ENCODE peak calls at places on chromosomes 13 and 19, in four cellular contexts. Z is uterus, K is heart right ventricle, X is ascending aorta. U is an unnamed sample. For H3K36me3, the result is how much of the 10 kb centered on the place peaks cover.

GRCh38 chr13:74771964-74772363 is 637.8 kb upstream of the KLF12 start:
- DNase-seq in K (no peak), X (no peak), Z (no peak), U (no peak)

GRCh38 chr19:5534787-5535586 is 32.8 kb downstream of the TINCR start:
- DNase-seq in Z (no peak), X (no peak), K (no peak), U (no peak)

GRCh38 chr13:78562237-78562889 is 41.0 kb downstream of the POU4F1 start:
- DNase-seq in K (no peak), X (no peak), Z (no peak), U (no peak)

GRCh38 chr19:12666305-12667048 is at the start of the genes MAN2B1 and WDR83:
- DNase-seq in X (peak), Z (peak), K (peak), U (no peak)

GRCh38 chr13:114151565-114152284 is 19.3 kb upstream of the RASA3 start:
- DNase-seq in Z (no peak), K (no peak), X (no peak), U (no peak)

GRCh38 chr19:50793558-50794065 is 3.4 kb downstream of the ACP4 start:
- DNase-seq in Z (no peak), K (no peak), X (no peak), U (no peak)

GRCh38 chr13:57624565-57625435 is 6.7 kb upstream of the PCDH17 start:
- DNase-seq in X (no peak), Z (no peak), K (peak), U (no peak)

GRCh38 chr13:99214232-99214631 is 13.6 kb downstream of the UBAC2 start:
- DNase-seq in K (no peak), Z (no peak), X (no peak), U (no peak)

GRCh38 chr13:51995677-51996551 is 15.3 kb downstream of the ATP7B start:
- DNase-seq in X (no peak), K (peak), Z (no peak), U (no peak)

GRCh38 chr19:44818470-44818856 is 9.6 kb downstream of the BCAM start:
- DNase-seq in K (no peak), Z (no peak), X (no peak), U (no peak)

GRCh38 chr13:21033866-21034601 is 27.4 kb downstream of the LATS2 start:
- DNase-seq in X (no peak), Z (no peak), K (no peak), U (no peak)

GRCh38 chr13:72585254-72585653 is 142.2 kb downstream of the MZT1 start:
- DNase-seq in K (no peak), X (no peak), Z (no peak), U (no peak)

GRCh38 chr19:5261151-5261890 is 79.3 kb downstream of the PTPRS start:
- DNase-seq in Z (no peak), X (no peak), K (no peak), U (no peak)

GRCh38 chr19:8054169-8054568 is 1.6 kb downstream of the CCL25 start:
- DNase-seq in K (no peak), X (no peak), Z (no peak), U (no peak)

GRCh38 chr13:25738342-25738771 is 313.5 kb downstream of the SHISA2 start:
- DNase-seq in Z (no peak), K (no peak), X (no peak), U (no peak)

GRCh38 chr19:13117176-13117771 is 734 bp upstream of the TRMT1 start:
- DNase-seq in Z (no peak), X (no peak), K (no peak), U (no peak)

GRCh38 chr13:112392719-112393118 is 16.6 kb downstream of the SPACA7 start:
- DNase-seq in Z (no peak), X (no peak), K (no peak), U (no peak)

DNA sequence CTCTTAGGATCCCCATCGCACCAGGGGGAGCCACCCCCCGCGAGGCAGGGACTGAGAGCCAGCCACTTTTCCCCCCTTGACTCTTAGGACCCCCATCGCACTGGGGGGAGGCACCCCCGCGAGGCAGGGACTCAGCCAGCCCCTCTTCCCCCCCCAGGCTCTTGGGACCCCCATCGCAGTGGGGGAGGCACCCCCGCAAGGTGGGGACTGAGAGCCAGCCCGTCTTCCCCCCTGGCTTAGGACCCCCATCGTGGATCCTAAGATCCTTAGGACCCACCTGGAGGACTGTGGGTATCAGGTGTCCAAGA is 365.2 kb upstream of the SPRY2 start:
- DNase-seq in X (no peak), K (no peak), Z (no peak), U (no peak)
- TF ChIP-seq CTCF in X (no peak), K (no peak), Z (no peak), U (no peak)

GRCh38 chr13:29576581-29576980 is 18.9 kb downstream of the SLC7A1 start:
- DNase-seq in K (no peak), Z (no peak), X (no peak), U (no peak)
- H3K36me3 ChIP-seq in K (under half), Z (under half), X (under half), U (under half)

GRCh38 chr19:17718988-17719711 is at the start of gene MAP1S:
- DNase-seq in Z (peak), X (no peak), K (peak), U (no peak)

GRCh38 chr19:17718467-17718987 is 753 bp upstream of the MAP1S start:
- DNase-seq in X (no peak), K (no peak), Z (no peak), U (no peak)

GRCh38 chr19:17719730-17720486 is 628 bp downstream of the MAP1S start:
- DNase-seq in X (no peak), Z (no peak), K (no peak), U (no peak)

GRCh38 chr19:17720487-17720839 is 1.2 kb downstream of the MAP1S start:
- DNase-seq in Z (no peak), K (no peak), X (no peak), U (no peak)

DNA sequence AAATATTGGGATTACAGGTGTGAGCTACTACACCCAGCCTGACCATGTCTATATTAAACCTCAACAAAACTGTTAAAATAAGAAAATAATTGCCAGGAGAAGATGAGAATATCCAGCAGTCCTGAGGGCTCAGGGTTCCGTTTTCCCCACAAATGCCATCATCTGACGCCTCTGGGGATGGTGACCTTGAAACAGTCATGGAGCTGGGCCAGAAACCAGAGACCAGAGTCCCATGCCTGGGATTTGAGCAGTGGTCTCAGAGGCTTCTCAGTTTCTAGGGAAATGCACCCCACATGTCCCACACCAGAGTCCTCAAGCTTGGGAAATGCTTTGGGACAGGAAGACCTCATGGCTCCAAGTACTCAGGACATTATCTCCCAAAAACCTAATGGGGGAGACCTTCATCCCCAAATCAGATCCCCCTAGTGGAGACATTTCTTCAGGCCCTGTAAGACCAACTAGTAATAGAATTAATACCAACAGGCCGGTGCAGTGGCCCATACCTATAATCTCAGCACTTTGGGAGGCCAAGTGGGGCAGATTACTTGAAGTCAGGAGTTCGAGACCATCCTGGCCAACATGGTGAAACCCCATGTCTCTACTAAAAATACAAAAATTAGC is 2.9 kb upstream of the MAP1S start:
- DNase-seq in Z (no peak), K (no peak), X (no peak), U (no peak)
- TF ChIP-seq CTCF in Z (no peak), K (no peak), X (peak), U (peak)

GRCh38 chr19:45824531-45825262 is 9.6 kb upstream of the RSPH6A start:
- DNase-seq in X (no peak), K (no peak), Z (no peak), U (no peak)

GRCh38 chr19:45824041-45824471 is 8.9 kb upstream of the RSPH6A start:
- DNase-seq in X (no peak), Z (no peak), K (no peak), U (no peak)

GRCh38 chr19:45821570-45821969 is 6.5 kb upstream of the RSPH6A start:
- DNase-seq in Z (no peak), X (no peak), K (no peak), U (no peak)

GRCh38 chr19:45822716-45823115 is 7.6 kb upstream of the RSPH6A start:
- DNase-seq in Z (no peak), X (no peak), K (no peak), U (no peak)

DNA sequence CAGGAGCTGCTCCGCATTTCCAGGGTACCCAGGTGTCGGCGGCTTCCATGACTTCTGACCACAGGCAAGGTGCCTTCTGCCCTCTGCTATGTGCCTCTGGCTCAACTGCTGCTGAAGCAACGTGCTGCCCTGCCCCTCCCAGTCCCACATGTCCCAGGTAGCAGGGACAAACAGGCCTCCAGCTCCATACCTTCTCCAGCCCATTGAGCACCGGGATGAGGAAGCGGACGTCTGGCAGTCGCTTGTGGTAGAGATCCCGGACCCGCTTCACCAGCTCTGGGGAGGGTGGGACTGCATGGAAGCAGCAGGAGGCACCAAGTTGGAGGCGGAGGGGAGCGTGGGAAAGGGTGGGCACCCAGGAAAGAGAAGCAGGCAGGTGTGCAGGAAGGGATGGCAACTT is 8.1 kb upstream of the RSPH6A start:
- DNase-seq in X (no peak), Z (no peak), K (no peak), U (no peak)
- H3K36me3 ChIP-seq in X (half or more), Z (under half), K (half or more), U (under half)

DNA sequence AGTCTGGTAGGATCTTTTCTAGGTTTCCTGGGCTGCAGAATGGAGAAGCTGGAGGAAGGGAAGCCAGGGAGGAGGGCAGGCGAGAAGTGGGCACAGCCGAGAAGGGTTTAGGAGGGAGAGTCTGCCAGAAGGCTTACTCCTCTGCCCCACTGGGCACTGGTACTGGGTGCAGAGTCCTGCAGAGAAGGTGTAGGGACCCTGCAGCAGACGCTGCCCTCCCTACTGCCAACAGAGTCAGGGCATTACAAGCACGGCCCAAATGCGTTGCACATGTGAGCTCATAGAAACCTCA is 726 bp upstream of the PEPD start:
- DNase-seq in K (no peak), Z (no peak), X (no peak), U (no peak)
- TF ChIP-seq CTCF in K (no peak), Z (no peak), X (no peak), U (no peak)

DNA sequence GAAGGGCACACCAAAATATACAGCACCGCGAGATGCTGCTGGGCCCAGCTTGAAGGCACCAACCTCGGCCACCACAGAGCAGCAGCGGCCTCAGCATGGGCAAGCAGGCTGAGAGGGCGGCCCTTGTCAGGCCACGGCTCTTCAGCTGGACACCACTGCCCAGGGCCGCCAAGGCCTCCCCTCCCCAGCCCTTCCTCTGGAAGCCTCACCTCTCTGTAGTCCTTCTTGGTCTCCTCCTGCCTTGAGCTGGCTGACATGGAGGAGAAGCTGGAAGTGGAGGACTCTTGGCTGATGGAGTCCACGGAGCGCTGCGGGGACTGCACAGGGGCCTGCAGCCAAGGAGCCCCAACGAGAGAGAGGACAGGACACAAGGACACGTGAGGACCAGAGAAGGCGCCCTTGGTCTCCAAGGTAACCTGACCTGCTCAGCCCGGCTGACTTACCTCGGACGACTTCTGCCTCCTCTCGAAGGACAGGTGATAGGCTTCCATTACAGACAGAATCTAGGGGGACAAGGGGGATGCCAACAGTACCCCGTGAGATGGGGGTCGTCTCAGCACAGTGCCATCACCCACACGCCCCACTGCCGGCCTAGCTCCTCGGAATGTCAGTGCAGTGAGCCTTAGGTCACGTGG is 38.2 kb downstream of the PDCD5 start:
- DNase-seq in Z (no peak), X (no peak), K (no peak), U (no peak)
- H3K36me3 ChIP-seq in Z (under half), X (half or more), K (half or more), U (under half)

GRCh38 chr13:105139380-105140285 is 1395.8 kb downstream of the EFNB2 start:
- DNase-seq in K (peak), Z (no peak), X (no peak), U (no peak)
- TF ChIP-seq CTCF in K (no peak), Z (no peak), X (peak), U (no peak)

DNA sequence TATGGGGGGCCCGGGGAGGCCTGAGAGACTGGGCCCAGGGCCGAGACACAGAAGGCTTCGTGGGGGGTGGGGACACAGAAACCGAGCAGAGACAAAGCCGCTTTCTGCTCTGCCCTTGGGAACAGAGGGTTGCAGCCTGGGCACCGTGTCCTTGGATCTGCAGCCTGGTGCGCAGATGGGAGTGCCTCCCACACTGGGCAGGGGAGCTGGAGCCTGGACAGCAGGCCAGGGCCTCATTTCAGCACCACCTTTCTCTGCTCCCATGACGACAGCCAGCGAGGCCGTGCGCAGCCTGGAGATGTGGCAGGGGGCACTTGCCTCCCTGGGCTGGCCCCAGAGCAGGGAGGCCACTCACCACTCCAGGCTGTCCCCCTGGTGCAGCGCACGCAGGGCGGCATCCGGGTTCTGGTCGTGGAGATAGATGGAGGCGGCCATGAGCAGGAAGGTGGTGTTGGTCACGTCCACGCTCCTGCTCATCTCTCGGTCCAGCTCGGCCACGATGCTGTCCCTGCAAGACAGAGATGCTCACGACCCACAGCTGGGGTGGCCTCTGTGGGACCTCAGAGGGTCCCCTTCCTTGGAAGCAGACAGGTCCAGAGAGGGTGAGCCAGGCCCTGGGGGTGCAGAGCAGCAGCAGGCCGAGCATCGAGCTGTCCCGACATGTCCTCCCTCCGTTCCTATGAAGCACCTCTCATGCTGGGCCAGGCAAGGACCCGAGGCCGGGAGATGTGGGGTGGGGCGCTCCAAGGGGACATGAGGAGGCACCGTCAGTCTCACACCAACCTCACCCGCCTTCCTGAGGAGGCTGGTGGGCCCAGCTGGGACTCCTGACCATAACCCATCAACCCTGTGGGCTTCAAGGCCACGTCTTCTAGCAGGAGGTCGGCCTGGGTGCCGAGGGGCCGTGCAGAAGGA is 10.9 kb upstream of the CERS1 start:
- DNase-seq in X (no peak), K (no peak), Z (no peak), U (no peak)
- H3K36me3 ChIP-seq in X (half or more), K (half or more), Z (under half), U (under half)

GRCh38 chr19:2627855-2628254 is 74.6 kb downstream of the GNG7 start:
- DNase-seq in Z (no peak), K (no peak), X (no peak), U (no peak)

GRCh38 chr19:2629491-2630351 is 72.8 kb downstream of the GNG7 start:
- DNase-seq in K (no peak), X (no peak), Z (no peak), U (no peak)

GRCh38 chr19:2627319-2627829 is 75.1 kb downstream of the GNG7 start:
- DNase-seq in Z (peak), K (peak), X (peak), U (peak)

GRCh38 chr19:2630352-2631001 is 72.0 kb downstream of the GNG7 start:
- DNase-seq in K (no peak), Z (no peak), X (no peak), U (no peak)

GRCh38 chr19:2628597-2628996 is 73.9 kb downstream of the GNG7 start:
- DNase-seq in Z (no peak), K (no peak), X (no peak), U (no peak)
- TF ChIP-seq CTCF in Z (no peak), K (no peak), X (no peak), U (no peak)

DNA sequence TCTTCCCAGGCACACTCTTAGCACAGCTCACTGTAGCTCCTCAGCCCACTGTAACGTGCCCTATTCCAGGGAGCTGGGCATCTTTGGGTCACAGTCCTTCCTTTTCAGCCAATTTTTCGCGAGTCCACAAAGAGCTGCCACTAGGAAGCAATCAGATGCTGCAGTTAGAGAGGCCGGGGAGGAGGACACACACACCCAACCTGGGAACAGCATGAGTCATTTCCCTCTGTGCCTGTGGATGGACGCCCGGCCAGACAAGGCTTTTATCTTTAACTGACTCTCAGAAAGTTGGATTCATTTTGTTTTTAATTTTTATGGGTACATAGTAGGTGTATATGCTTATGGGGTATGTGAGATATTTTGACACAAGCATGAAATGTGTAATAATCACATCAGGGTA is 918.6 kb downstream of the UQCRFS1 start:
- DNase-seq in K (no peak), Z (no peak), X (no peak), U (no peak)
- H3K36me3 ChIP-seq in K (under half), Z (under half), X (under half), U (under half)

U was measured in BJ.